ENCODE peak calls at places on chromosomes 13 and 19, in eight cellular contexts. One of them, this sample, is unnamed.

GRCh38 chr19:40811478-40812341 is 12.7 kb downstream of the EGLN2 start:
- DNase-seq in pancreas: no peak
- DNase-seq in uterus: peak
- DNase-seq in psoas muscle: no peak
- DNase-seq in thoracic aorta: no peak
- DNase-seq in right atrium auricular region: no peak
- DNase-seq in suprapubic skin: peak
- DNase-seq in Peyer's patch: peak
- DNase-seq in this sample: peak

GRCh38 chr13:33799950-33800592 is 17.9 kb upstream of the RFC3 start:
- DNase-seq in pancreas: no peak
- DNase-seq in uterus: no peak
- DNase-seq in psoas muscle: no peak
- DNase-seq in thoracic aorta: no peak
- DNase-seq in right atrium auricular region: no peak
- DNase-seq in suprapubic skin: no peak
- DNase-seq in Peyer's patch: no peak
- DNase-seq in this sample: peak

GRCh38 chr19:35044317-35045117 is 3.0 kb downstream of the HPN start:
- DNase-seq in pancreas: peak
- DNase-seq in uterus: no peak
- DNase-seq in psoas muscle: peak
- DNase-seq in thoracic aorta: no peak
- DNase-seq in right atrium auricular region: peak
- DNase-seq in suprapubic skin: no peak
- DNase-seq in Peyer's patch: peak
- DNase-seq in this sample: peak

GRCh38 chr13:48994731-48995130 is 19.0 kb downstream of the FNDC3A start:
- DNase-seq in pancreas: no peak
- DNase-seq in uterus: no peak
- DNase-seq in psoas muscle: no peak
- DNase-seq in thoracic aorta: no peak
- DNase-seq in right atrium auricular region: no peak
- DNase-seq in suprapubic skin: no peak
- DNase-seq in Peyer's patch: no peak
- DNase-seq in this sample: no peak

GRCh38 chr19:5642204-5642603 is 19.3 kb downstream of the SAFB start:
- DNase-seq in pancreas: no peak
- DNase-seq in uterus: no peak
- DNase-seq in psoas muscle: no peak
- DNase-seq in thoracic aorta: no peak
- DNase-seq in right atrium auricular region: no peak
- DNase-seq in suprapubic skin: no peak
- DNase-seq in Peyer's patch: no peak
- DNase-seq in this sample: peak

GRCh38 chr13:29564828-29565227 is 30.7 kb downstream of the SLC7A1 start:
- DNase-seq in pancreas: no peak
- DNase-seq in uterus: no peak
- DNase-seq in psoas muscle: no peak
- DNase-seq in thoracic aorta: no peak
- DNase-seq in right atrium auricular region: no peak
- DNase-seq in suprapubic skin: no peak
- DNase-seq in Peyer's patch: no peak
- DNase-seq in this sample: no peak

GRCh38 chr19:5097959-5098623 is 129.2 kb downstream of the KDM4B start:
- DNase-seq in pancreas: no peak
- DNase-seq in uterus: no peak
- DNase-seq in psoas muscle: no peak
- DNase-seq in thoracic aorta: no peak
- DNase-seq in right atrium auricular region: no peak
- DNase-seq in suprapubic skin: no peak
- DNase-seq in Peyer's patch: no peak
- DNase-seq in this sample: no peak

GRCh38 chr13:42174344-42175162 is 97.4 kb upstream of the AKAP11 start:
- DNase-seq in pancreas: no peak
- DNase-seq in uterus: no peak
- DNase-seq in psoas muscle: no peak
- DNase-seq in thoracic aorta: no peak
- DNase-seq in right atrium auricular region: no peak
- DNase-seq in suprapubic skin: no peak
- DNase-seq in Peyer's patch: no peak
- DNase-seq in this sample: peak

GRCh38 chr13:102914629-102914935 is 68.8 kb downstream of the ERCC5 start:
- DNase-seq in pancreas: no peak
- DNase-seq in uterus: no peak
- DNase-seq in psoas muscle: no peak
- DNase-seq in thoracic aorta: no peak
- DNase-seq in right atrium auricular region: no peak
- DNase-seq in suprapubic skin: no peak
- DNase-seq in Peyer's patch: no peak
- DNase-seq in this sample: no peak

GRCh38 chr19:38034153-38034835 is 127.3 kb downstream of the SIPA1L3 start:
- DNase-seq in pancreas: no peak
- DNase-seq in uterus: no peak
- DNase-seq in psoas muscle: no peak
- DNase-seq in thoracic aorta: no peak
- DNase-seq in right atrium auricular region: no peak
- DNase-seq in suprapubic skin: no peak
- DNase-seq in Peyer's patch: no peak
- DNase-seq in this sample: no peak

GRCh38 chr13:101712026-101712348 is 259.5 kb downstream of the ITGBL1 start:
- DNase-seq in pancreas: no peak
- DNase-seq in uterus: no peak
- DNase-seq in psoas muscle: no peak
- DNase-seq in thoracic aorta: no peak
- DNase-seq in right atrium auricular region: no peak
- DNase-seq in suprapubic skin: no peak
- DNase-seq in Peyer's patch: no peak
- DNase-seq in this sample: no peak

GRCh38 chr19:35038623-35039512 is 2.7 kb upstream of the HPN start:
- DNase-seq in pancreas: no peak
- DNase-seq in uterus: no peak
- DNase-seq in psoas muscle: no peak
- DNase-seq in thoracic aorta: no peak
- DNase-seq in right atrium auricular region: no peak
- DNase-seq in suprapubic skin: no peak
- DNase-seq in Peyer's patch: no peak
- DNase-seq in this sample: no peak

GRCh38 chr13:106617561-106617960 is 49.6 kb upstream of the ARGLU1 start:
- DNase-seq in pancreas: no peak
- DNase-seq in uterus: no peak
- DNase-seq in psoas muscle: no peak
- DNase-seq in thoracic aorta: no peak
- DNase-seq in right atrium auricular region: no peak
- DNase-seq in suprapubic skin: no peak
- DNase-seq in Peyer's patch: no peak
- DNase-seq in this sample: no peak

GRCh38 chr19:46193678-46194077 is 35.9 kb upstream of the IGFL1 start:
- DNase-seq in pancreas: no peak
- DNase-seq in uterus: no peak
- DNase-seq in psoas muscle: no peak
- DNase-seq in thoracic aorta: no peak
- DNase-seq in right atrium auricular region: no peak
- DNase-seq in suprapubic skin: no peak
- DNase-seq in Peyer's patch: no peak
- DNase-seq in this sample: no peak

GRCh38 chr13:99984463-99985242 is 3.1 kb downstream of the ZIC2 start:
- DNase-seq in pancreas: no peak
- DNase-seq in uterus: no peak
- DNase-seq in psoas muscle: no peak
- DNase-seq in thoracic aorta: no peak
- DNase-seq in right atrium auricular region: no peak
- DNase-seq in suprapubic skin: no peak
- DNase-seq in Peyer's patch: no peak
- DNase-seq in this sample: peak

GRCh38 chr19:35048911-35049411 is 7.4 kb downstream of the HPN start:
- DNase-seq in pancreas: peak
- DNase-seq in uterus: no peak
- DNase-seq in psoas muscle: peak
- DNase-seq in thoracic aorta: no peak
- DNase-seq in right atrium auricular region: no peak
- DNase-seq in suprapubic skin: no peak
- DNase-seq in Peyer's patch: no peak
- DNase-seq in this sample: peak

GRCh38 chr19:55552620-55553019 is 7.3 kb upstream of the SBK3 start:
- DNase-seq in pancreas: no peak
- DNase-seq in uterus: no peak
- DNase-seq in psoas muscle: no peak
- DNase-seq in thoracic aorta: no peak
- DNase-seq in right atrium auricular region: no peak
- DNase-seq in suprapubic skin: no peak
- DNase-seq in Peyer's patch: no peak
- DNase-seq in this sample: peak

GRCh38 chr19:17097593-17098126 is 22.1 kb downstream of the MYO9B start:
- DNase-seq in pancreas: no peak
- DNase-seq in uterus: no peak
- DNase-seq in psoas muscle: no peak
- DNase-seq in thoracic aorta: no peak
- DNase-seq in right atrium auricular region: no peak
- DNase-seq in suprapubic skin: no peak
- DNase-seq in Peyer's patch: no peak
- DNase-seq in this sample: peak

GRCh38 chr13:98368019-98368418 is 190.9 kb upstream of the RNF113B start:
- DNase-seq in pancreas: no peak
- DNase-seq in uterus: no peak
- DNase-seq in psoas muscle: no peak
- DNase-seq in thoracic aorta: no peak
- DNase-seq in right atrium auricular region: no peak
- DNase-seq in suprapubic skin: no peak
- DNase-seq in Peyer's patch: no peak
- DNase-seq in this sample: no peak

GRCh38 chr13:38255600-38255999 is 94.1 kb upstream of the UFM1 start:
- DNase-seq in pancreas: no peak
- DNase-seq in uterus: no peak
- DNase-seq in psoas muscle: no peak
- DNase-seq in thoracic aorta: no peak
- DNase-seq in right atrium auricular region: no peak
- DNase-seq in suprapubic skin: no peak
- DNase-seq in Peyer's patch: no peak
- DNase-seq in this sample: no peak

GRCh38 chr13:60627071-60627686 is 230.2 kb downstream of the TDRD3 start:
- DNase-seq in pancreas: no peak
- DNase-seq in uterus: no peak
- DNase-seq in psoas muscle: no peak
- DNase-seq in thoracic aorta: no peak
- DNase-seq in right atrium auricular region: no peak
- DNase-seq in suprapubic skin: no peak
- DNase-seq in Peyer's patch: no peak
- DNase-seq in this sample: peak

GRCh38 chr19:54207908-54208783 is 7.5 kb downstream of the RPS9 start:
- DNase-seq in pancreas: no peak
- DNase-seq in uterus: peak
- DNase-seq in psoas muscle: no peak
- DNase-seq in thoracic aorta: no peak
- DNase-seq in right atrium auricular region: peak
- DNase-seq in suprapubic skin: peak
- DNase-seq in Peyer's patch: peak
- DNase-seq in this sample: peak

GRCh38 chr13:61760102-61760501 is 344.5 kb upstream of the PCDH20 start:
- DNase-seq in pancreas: no peak
- DNase-seq in uterus: no peak
- DNase-seq in psoas muscle: no peak
- DNase-seq in thoracic aorta: no peak
- DNase-seq in right atrium auricular region: no peak
- DNase-seq in suprapubic skin: no peak
- DNase-seq in Peyer's patch: no peak
- DNase-seq in this sample: no peak

GRCh38 chr13:31605076-31605858 is 134.1 kb upstream of the RXFP2 start:
- DNase-seq in pancreas: no peak
- DNase-seq in uterus: no peak
- DNase-seq in psoas muscle: no peak
- DNase-seq in thoracic aorta: no peak
- DNase-seq in right atrium auricular region: no peak
- DNase-seq in suprapubic skin: no peak
- DNase-seq in Peyer's patch: no peak
- DNase-seq in this sample: peak
- H3K27ac ChIP-seq in pancreas: no peak
- H3K27ac ChIP-seq in uterus: no peak
- H3K27ac ChIP-seq in psoas muscle: no peak
- H3K27ac ChIP-seq in thoracic aorta: no peak
- H3K27ac ChIP-seq in right atrium auricular region: no peak
- H3K27ac ChIP-seq in suprapubic skin: no peak
- H3K27ac ChIP-seq in Peyer's patch: no peak
- H3K27ac ChIP-seq in this sample: peak

GRCh38 chr19:6668696-6669095 is 1.3 kb downstream of the TNFSF14 start:
- DNase-seq in pancreas: no peak
- DNase-seq in uterus: no peak
- DNase-seq in psoas muscle: no peak
- DNase-seq in thoracic aorta: no peak
- DNase-seq in right atrium auricular region: no peak
- DNase-seq in suprapubic skin: no peak
- DNase-seq in Peyer's patch: no peak
- DNase-seq in this sample: no peak
- H3K4me3 ChIP-seq in pancreas: no peak
- H3K4me3 ChIP-seq in uterus: no peak
- H3K4me3 ChIP-seq in psoas muscle: no peak
- H3K4me3 ChIP-seq in thoracic aorta: peak
- H3K4me3 ChIP-seq in right atrium auricular region: no peak
- H3K4me3 ChIP-seq in suprapubic skin: no peak
- H3K4me3 ChIP-seq in Peyer's patch: peak
- H3K4me3 ChIP-seq in this sample: no peak

GRCh38 chr13:40644838-40645620 is 21.4 kb downstream of the FOXO1 start:
- DNase-seq in pancreas: no peak
- DNase-seq in uterus: no peak
- DNase-seq in psoas muscle: no peak
- DNase-seq in thoracic aorta: no peak
- DNase-seq in right atrium auricular region: no peak
- DNase-seq in suprapubic skin: no peak
- DNase-seq in Peyer's patch: no peak
- DNase-seq in this sample: peak

GRCh38 chr13:40648040-40648439 is 18.4 kb downstream of the FOXO1 start:
- DNase-seq in pancreas: no peak
- DNase-seq in uterus: no peak
- DNase-seq in psoas muscle: no peak
- DNase-seq in thoracic aorta: no peak
- DNase-seq in right atrium auricular region: no peak
- DNase-seq in suprapubic skin: no peak
- DNase-seq in Peyer's patch: no peak
- DNase-seq in this sample: no peak

GRCh38 chr13:40651866-40652587 is 14.4 kb downstream of the FOXO1 start:
- DNase-seq in pancreas: no peak
- DNase-seq in uterus: no peak
- DNase-seq in psoas muscle: no peak
- DNase-seq in thoracic aorta: no peak
- DNase-seq in right atrium auricular region: no peak
- DNase-seq in suprapubic skin: no peak
- DNase-seq in Peyer's patch: no peak
- DNase-seq in this sample: no peak

GRCh38 chr13:40652588-40652940 is 13.9 kb downstream of the FOXO1 start:
- DNase-seq in pancreas: no peak
- DNase-seq in uterus: no peak
- DNase-seq in psoas muscle: no peak
- DNase-seq in thoracic aorta: no peak
- DNase-seq in right atrium auricular region: no peak
- DNase-seq in suprapubic skin: no peak
- DNase-seq in Peyer's patch: no peak
- DNase-seq in this sample: no peak

GRCh38 chr13:40648841-40649240 is 17.6 kb downstream of the FOXO1 start:
- DNase-seq in pancreas: no peak
- DNase-seq in uterus: no peak
- DNase-seq in psoas muscle: no peak
- DNase-seq in thoracic aorta: no peak
- DNase-seq in right atrium auricular region: no peak
- DNase-seq in suprapubic skin: no peak
- DNase-seq in Peyer's patch: no peak
- DNase-seq in this sample: no peak
- H3K27ac ChIP-seq in pancreas: no peak
- H3K27ac ChIP-seq in uterus: peak
- H3K27ac ChIP-seq in psoas muscle: peak
- H3K27ac ChIP-seq in thoracic aorta: no peak
- H3K27ac ChIP-seq in right atrium auricular region: no peak
- H3K27ac ChIP-seq in suprapubic skin: no peak
- H3K27ac ChIP-seq in Peyer's patch: no peak
- H3K27ac ChIP-seq in this sample: no peak

GRCh38 chr13:28047784-28048388 is 52.5 kb downstream of the FLT3 start:
- DNase-seq in pancreas: no peak
- DNase-seq in uterus: no peak
- DNase-seq in psoas muscle: no peak
- DNase-seq in thoracic aorta: no peak
- DNase-seq in right atrium auricular region: no peak
- DNase-seq in suprapubic skin: no peak
- DNase-seq in Peyer's patch: no peak
- DNase-seq in this sample: no peak
- H3K4me3 ChIP-seq in pancreas: no peak
- H3K4me3 ChIP-seq in uterus: no peak
- H3K4me3 ChIP-seq in psoas muscle: no peak
- H3K4me3 ChIP-seq in thoracic aorta: no peak
- H3K4me3 ChIP-seq in right atrium auricular region: no peak
- H3K4me3 ChIP-seq in suprapubic skin: no peak
- H3K4me3 ChIP-seq in Peyer's patch: no peak
- H3K4me3 ChIP-seq in this sample: no peak